ENCODE peak calls at places on chromosome 3, in nine cellular contexts. I is mesendoderm, H is endodermal cell, W is heart left ventricle, S is IMR-90, U is body of pancreas, D is ovary, L is breast epithelium, Q is H9. Z is an unnamed sample.

GRCh38 chr3:14406762-14407161 is 4.4 kb downstream of the SLC6A6 start:
- DNase-seq in U (no peak), Q (no peak), S (no peak), H (no peak), I (no peak), L (no peak), D (no peak), W (no peak), Z (no peak)

GRCh38 chr3:160474416-160474838 is 24.8 kb upstream of the TRIM59 start:
- DNase-seq in W (no peak), U (no peak), L (no peak), I (no peak), Q (no peak), H (no peak), D (no peak), S (peak; percentile 63), Z (no peak)

GRCh38 chr3:99712291-99712954 is 74.0 kb downstream of the COL8A1 start:
- DNase-seq in I (no peak), U (no peak), L (no peak), D (no peak), W (no peak), S (no peak), H (no peak), Q (no peak), Z (no peak)

GRCh38 chr3:183448369-183449128 is 20.1 kb upstream of the MCF2L2 start:
- DNase-seq in I (no peak), D (no peak), U (no peak), W (no peak), S (no peak), L (no peak), H (no peak), Q (no peak), Z (no peak)

GRCh38 chr3:77096966-77097890 is 57.3 kb downstream of the ROBO2 start:
- DNase-seq in U (no peak), S (peak; percentile 46), H (no peak), L (no peak), D (no peak), W (no peak), Q (no peak), I (no peak), Z (no peak)

GRCh38 chr3:131795382-131796085 is 239.3 kb downstream of the CPNE4 start:
- DNase-seq in D (no peak), I (peak; percentile 54), S (no peak), U (no peak), L (no peak), W (no peak), H (no peak), Q (no peak), Z (no peak)

GRCh38 chr3:9820944-9821343 is 10.9 kb downstream of the TTLL3 start:
- DNase-seq in D (no peak), U (no peak), L (no peak), Q (peak; percentile 55), S (peak; percentile 23), H (peak; percentile 74), I (peak; percentile 76), W (no peak), Z (no peak)

GRCh38 chr3:43692085-43692484 is 1.3 kb downstream of the ABHD5 start:
- DNase-seq in D (no peak), H (no peak), W (no peak), S (no peak), L (no peak), U (no peak), I (peak; percentile 8), Q (no peak), Z (no peak)

GRCh38 chr3:172848910-172849309 is 98.4 kb downstream of the ECT2 start:
- DNase-seq in D (no peak), S (peak; percentile 10), H (no peak), W (no peak), U (no peak), Q (no peak), I (no peak), L (no peak), Z (no peak)

GRCh38 chr3:124893526-124893925 is 6.4 kb upstream of the ITGB5 start:
- DNase-seq in D (no peak), L (peak; percentile 69), U (no peak), I (no peak), H (no peak), S (no peak), Q (no peak), W (no peak), Z (no peak)
- H3K27ac ChIP-seq in D (no peak overlapping the region), L (peak overlapping the region; percentile 27), U (no peak overlapping the region), I (no peak overlapping the region), H (no peak overlapping the region), S (no peak overlapping the region), Q (no peak overlapping the region), W (no peak overlapping the region), Z (no peak overlapping the region)

GRCh38 chr3:56812749-56813655 is 11.3 kb upstream of the ARHGEF3 start:
- DNase-seq in L (peak; percentile 45), S (no peak), D (no peak), W (no peak), I (no peak), Q (no peak), U (no peak), H (no peak), Z (no peak)
- H3K4me1 ChIP-seq in L (no peaks in the 10 kb centered on the region), S (no peaks in the 10 kb centered on the region), D (no peaks in the 10 kb centered on the region), W (no peaks in the 10 kb centered on the region), I (peaks cover 2% of the 10 kb centered on the region), Q (no peaks in the 10 kb centered on the region), U (no peaks in the 10 kb centered on the region), H (peaks cover 8% of the 10 kb centered on the region), Z (peaks cover 18% of the 10 kb centered on the region)

GRCh38 chr3:187914231-187914630 is 169.0 kb upstream of the BCL6 start:
- DNase-seq in I (peak; percentile 54), Q (no peak), W (no peak), H (no peak), D (no peak), L (peak; percentile 66), S (no peak), U (no peak), Z (no peak)
- H3K27ac ChIP-seq in I (no peak overlapping the region), Q (no peak overlapping the region), W (peak overlapping the region; percentile 4), H (no peak overlapping the region), D (peak overlapping the region; percentile 36), L (peak overlapping the region; percentile 80), S (peak overlapping the region; percentile 61), U (no peak overlapping the region), Z (no peak overlapping the region)

GRCh38 chr3:42165211-42165610 is 74.1 kb downstream of the TRAK1 start:
- DNase-seq in I (no peak), S (no peak), L (no peak), U (no peak), H (no peak), D (no peak), Q (no peak), W (no peak), Z (no peak)

GRCh38 chr3:42166214-42166613 is 75.1 kb downstream of the TRAK1 start:
- DNase-seq in S (no peak), Q (no peak), I (no peak), H (no peak), D (no peak), W (no peak), L (no peak), U (no peak), Z (no peak)

GRCh38 chr3:42169579-42169978 is 78.4 kb downstream of the TRAK1 start:
- DNase-seq in W (no peak), L (no peak), I (no peak), U (no peak), Q (no peak), D (no peak), H (no peak), S (no peak), Z (no peak)

GRCh38 chr3:42164635-42165034 is 73.5 kb downstream of the TRAK1 start:
- DNase-seq in D (no peak), I (no peak), H (no peak), L (no peak), U (no peak), W (no peak), Q (no peak), S (no peak), Z (no peak)

GRCh38 chr3:42166662-42167300 is 75.6 kb downstream of the TRAK1 start:
- DNase-seq in Q (no peak), W (no peak), I (no peak), D (no peak), L (no peak), H (no peak), S (no peak), U (no peak), Z (no peak)
- H3K4me1 ChIP-seq in Q (peaks cover 1% of the 10 kb centered on the region), W (peaks cover 10% of the 10 kb centered on the region), I (no peaks in the 10 kb centered on the region), D (no peaks in the 10 kb centered on the region), L (no peaks in the 10 kb centered on the region), H (peaks cover 18% of the 10 kb centered on the region), S (no peaks in the 10 kb centered on the region), U (peaks cover 41% of the 10 kb centered on the region), Z (peaks cover 28% of the 10 kb centered on the region)

GRCh38 chr3:78143000-78143399 is 1103.1 kb downstream of the ROBO2 start:
- DNase-seq in Q (no peak), D (no peak), U (no peak), L (no peak), I (no peak), H (no peak), W (no peak), S (no peak), Z (no peak)
- H3K27ac ChIP-seq in Q (no peak overlapping the region), D (no peak overlapping the region), U (no peak overlapping the region), L (no peak overlapping the region), I (no peak overlapping the region), H (no peak overlapping the region), W (no peak overlapping the region), S (no peak overlapping the region), Z (no peak overlapping the region)

GRCh38 chr3:45131201-45131600 is 15.0 kb downstream of the CDCP1 start:
- DNase-seq in L (no peak), D (no peak), H (no peak), Q (no peak), W (no peak), U (no peak), I (no peak), S (peak; percentile 45), Z (no peak)
- H3K4me1 ChIP-seq in L (no peaks in the 10 kb centered on the region), D (peaks cover 2% of the 10 kb centered on the region), H (no peaks in the 10 kb centered on the region), Q (no peaks in the 10 kb centered on the region), W (no peaks in the 10 kb centered on the region), U (peaks cover 9% of the 10 kb centered on the region), I (no peaks in the 10 kb centered on the region), S (peaks cover 22% of the 10 kb centered on the region), Z (peaks cover 5% of the 10 kb centered on the region)

GRCh38 chr3:16430717-16431630 is 82.5 kb downstream of the RFTN1 start:
- DNase-seq in I (no peak), U (no peak), W (no peak), Q (no peak), S (no peak), L (no peak), D (no peak), H (no peak), Z (no peak)
- H3K27ac ChIP-seq in I (no peak overlapping the region), U (no peak overlapping the region), W (no peak overlapping the region), Q (no peak overlapping the region), S (no peak overlapping the region), L (no peak overlapping the region), D (peak overlapping the region; percentile 18), H (no peak overlapping the region), Z (no peak overlapping the region)

DNA sequence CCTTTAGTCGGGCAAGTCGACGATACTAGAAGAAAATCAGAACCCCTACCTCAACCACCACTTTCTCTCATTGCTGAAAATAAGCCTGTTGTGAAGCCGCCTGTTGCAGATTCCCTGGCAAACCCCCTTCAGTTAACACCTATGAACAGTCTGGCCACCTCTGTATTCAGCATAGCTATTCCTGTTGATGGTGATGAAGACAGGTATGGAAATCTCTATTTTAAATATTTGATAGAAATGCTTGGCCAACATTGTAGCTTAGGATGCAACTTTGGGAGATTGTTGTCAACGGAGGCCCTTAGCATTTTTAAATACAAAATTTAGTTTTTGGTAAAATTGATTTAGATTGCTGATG is 3.0 kb downstream of the TSC22D2 start:
- DNase-seq in L (no peak), I (no peak), Q (no peak), S (no peak), D (no peak), W (no peak), U (no peak), H (no peak), Z (no peak)
- H3K4me1 ChIP-seq in L (no peaks in the 10 kb centered on the region), I (peaks cover 2% of the 10 kb centered on the region), Q (no peaks in the 10 kb centered on the region), S (peaks cover 5% of the 10 kb centered on the region), D (peaks cover 2% of the 10 kb centered on the region), W (peaks cover 7% of the 10 kb centered on the region), U (peaks cover 39% of the 10 kb centered on the region), H (no peaks in the 10 kb centered on the region), Z (peaks cover 42% of the 10 kb centered on the region)